ENCODE peak calls at places on chromosomes 3 and 15, in nine cellular contexts. O, C, Z, Y, A, K, H, T and F are unnamed samples.

GRCh38 chr3:67647390-67647878 is 7.0 kb downstream of the SUCLG2 start:
- DNase-seq in T (no peak), H (no peak), K (no peak), Y (peak), A (peak), Z (no peak), O (peak), C (peak), F (peak)

GRCh38 chr3:194306771-194307640 is 44.1 kb downstream of the CPN2 start:
- DNase-seq in C (no peak), K (peak), Z (peak), A (no peak), Y (no peak), O (no peak), T (no peak), H (no peak), F (no peak)

GRCh38 chr15:73709671-73710070 is 25.5 kb downstream of the CD276 start:
- DNase-seq in C (no peak), A (no peak), K (no peak), T (no peak), Z (no peak), Y (no peak), H (no peak), O (no peak), F (peak)

GRCh38 chr3:192408721-192409151 is 318.6 kb downstream of the FGF12 start:
- DNase-seq in A (no peak), C (peak), K (peak), Y (no peak), Z (no peak), H (peak), T (no peak), O (no peak), F (no peak)

GRCh38 chr3:49668861-49669260 is 5.3 kb upstream of the APEH start:
- DNase-seq in O (peak), T (no peak), K (no peak), Z (no peak), Y (no peak), H (no peak), A (no peak), C (no peak), F (no peak)

GRCh38 chr15:81304226-81304625 is 19.7 kb downstream of the STARD5 start:
- DNase-seq in C (peak), T (no peak), Y (peak), O (no peak), K (no peak), Z (no peak), H (no peak), A (no peak), F (peak)

GRCh38 chr15:84818221-84819131 is 1.3 kb downstream of the ALPK3 start:
- DNase-seq in H (no peak), Y (peak), C (peak), O (no peak), T (no peak), K (no peak), Z (no peak), A (no peak), F (no peak)

GRCh38 chr15:85618956-85619491 is 175.7 kb downstream of the KLHL25 start:
- DNase-seq in T (no peak), H (peak), A (peak), C (peak), Y (peak), O (peak), Z (peak), K (peak), F (peak)

GRCh38 chr3:134356411-134357040 is 17.7 kb downstream of the AMOTL2 start:
- DNase-seq in Y (no peak), C (no peak), Z (peak), T (no peak), A (no peak), O (no peak), H (no peak), K (no peak), F (peak)

GRCh38 chr3:62529230-62529629 is 155.9 kb upstream of the FEZF2 start:
- DNase-seq in H (no peak), O (peak), C (peak), T (no peak), A (peak), Z (no peak), Y (peak), K (no peak), F (no peak)

GRCh38 chr15:62521396-62521795 is 356.3 kb upstream of the C2CD4B start:
- DNase-seq in Z (no peak), A (no peak), K (no peak), O (no peak), H (no peak), T (no peak), Y (no peak), C (no peak), F (no peak)

GRCh38 chr15:90593469-90594158 is 63.9 kb downstream of the CRTC3 start:
- DNase-seq in T (no peak), Y (peak), Z (no peak), K (no peak), C (no peak), O (no peak), H (no peak), A (no peak), F (no peak)

GRCh38 chr3:139745831-139746230 is 68.1 kb upstream of the NMNAT3 start:
- DNase-seq in Y (no peak), A (no peak), K (no peak), Z (no peak), T (no peak), C (peak), O (peak), H (no peak), F (no peak)

GRCh38 chr15:38176155-38176554 is 76.5 kb upstream of the SPRED1 start:
- DNase-seq in C (peak), K (peak), O (peak), T (no peak), Y (no peak), A (no peak), Z (no peak), H (no peak), F (no peak)

GRCh38 chr3:86973440-86973839 is 17.5 kb downstream of the VGLL3 start:
- DNase-seq in Z (no peak), H (no peak), O (peak), T (no peak), C (peak), A (no peak), Y (no peak), K (no peak), F (no peak)

GRCh38 chr3:129690406-129690805 is 83.9 kb upstream of the PLXND1 start:
- DNase-seq in O (peak), C (peak), A (no peak), Z (no peak), H (no peak), T (no peak), Y (peak), K (peak), F (no peak)

GRCh38 chr3:74883690-74884089 is 269.2 kb upstream of the CNTN3 start:
- DNase-seq in A (no peak), T (no peak), C (peak), K (no peak), Z (no peak), H (no peak), O (no peak), Y (no peak), F (no peak)

GRCh38 chr3:132641837-132642538 is 17.6 kb downstream of the ACAD11 start:
- DNase-seq in C (peak), T (no peak), Y (no peak), H (no peak), A (no peak), K (peak), O (peak), Z (no peak), F (no peak)

GRCh38 chr3:191094057-191094456 is 105.0 kb upstream of the OSTN start:
- DNase-seq in H (no peak), Y (no peak), T (no peak), K (no peak), Z (no peak), C (peak), A (no peak), O (peak), F (no peak)

GRCh38 chr15:63708141-63708772 is 111.1 kb downstream of the FBXL22 start:
- DNase-seq in C (peak), O (no peak), A (no peak), Y (no peak), K (no peak), H (no peak), T (no peak), Z (no peak), F (no peak)

GRCh38 chr3:121584418-121584817 is 8.8 kb upstream of the FBXO40 start:
- DNase-seq in Y (no peak), K (no peak), H (no peak), C (no peak), Z (no peak), T (no peak), O (no peak), A (no peak), F (no peak)

GRCh38 chr3:34213481-34213880 is 415.1 kb downstream of the PDCD6IP start:
- DNase-seq in O (no peak), A (peak), T (no peak), Y (no peak), K (no peak), Z (no peak), H (no peak), C (no peak), F (no peak)

GRCh38 chr15:46518381-46518780 is 883.6 kb downstream of the SQOR start:
- DNase-seq in Y (no peak), Z (no peak), O (no peak), A (no peak), T (no peak), C (no peak), H (no peak), K (no peak), F (no peak)

GRCh38 chr15:93515256-93516044 is 426.4 kb upstream of the RGMA start:
- DNase-seq in Z (peak), O (no peak), A (no peak), T (no peak), H (no peak), Y (peak), K (no peak), C (no peak), F (no peak)

GRCh38 chr3:96266395-96267187 is 547.8 kb upstream of the EPHA6 start:
- DNase-seq in C (peak), A (no peak), O (peak), T (no peak), Z (no peak), Y (no peak), K (no peak), H (no peak), F (no peak)

GRCh38 chr3:190886945-190887344 is 24.5 kb upstream of the GMNC start:
- DNase-seq in H (no peak), A (no peak), K (peak), T (no peak), C (peak), O (no peak), Y (no peak), Z (no peak), F (no peak)

GRCh38 chr15:48005921-48006541 is 114.8 kb upstream of the SLC24A5 start:
- DNase-seq in T (no peak), Y (no peak), O (peak), Z (no peak), K (no peak), H (no peak), A (peak), C (peak), F (no peak)

GRCh38 chr3:27657404-27657803 is 64.7 kb downstream of the EOMES start:
- DNase-seq in Z (no peak), T (no peak), H (no peak), C (peak), K (no peak), O (no peak), Y (no peak), A (no peak), F (no peak)

GRCh38 chr15:58249646-58250312 is 111.6 kb downstream of the AQP9 start:
- DNase-seq in C (no peak), Y (no peak), K (no peak), Z (no peak), T (no peak), O (no peak), H (no peak), A (no peak), F (no peak)

GRCh38 chr15:70318996-70319465 is 221.3 kb upstream of the TLE3 start:
- DNase-seq in A (no peak), H (no peak), T (no peak), K (no peak), C (peak), O (peak), Z (peak), Y (no peak), F (peak)

GRCh38 chr3:53890726-53891499 is 746 bp downstream of the SELENOK start:
- DNase-seq in Z (no peak), A (peak), T (no peak), C (peak), Y (no peak), K (peak), O (no peak), H (no peak), F (peak)

GRCh38 chr3:142353571-142353970 is 94.3 kb downstream of the XRN1 start:
- DNase-seq in Z (no peak), K (no peak), H (no peak), Y (no peak), C (peak), T (no peak), A (no peak), O (no peak), F (no peak)

GRCh38 chr3:172152869-172153268 is 113.5 kb downstream of the FNDC3B start:
- DNase-seq in Y (peak), O (no peak), H (no peak), Z (no peak), T (no peak), A (no peak), C (peak), K (no peak), F (no peak)

GRCh38 chr3:141255864-141256263 is 24.2 kb downstream of the PXYLP1 start:
- DNase-seq in H (no peak), A (no peak), T (no peak), O (no peak), Y (no peak), Z (no peak), K (no peak), C (peak), F (no peak)

GRCh38 chr15:33756950-33757349 is 211.3 kb upstream of the CHRM5 start:
- DNase-seq in H (no peak), Z (no peak), K (no peak), Y (no peak), O (no peak), C (no peak), A (no peak), T (no peak), F (no peak)

GRCh38 chr3:4943553-4943952 is 35.7 kb upstream of the BHLHE40 start:
- DNase-seq in C (no peak), A (no peak), H (no peak), T (no peak), K (no peak), Z (no peak), O (peak), Y (no peak), F (no peak)
- TF ChIP-seq CTCF in C (peak), A (no peak), H (no peak), T (no peak), K (no peak), Z (no peak), O (no peak), Y (no peak), F (no peak)

GRCh38 chr3:197460639-197461038 is 95.1 kb downstream of the BDH1 start:
- DNase-seq in A (no peak), Y (no peak), C (no peak), O (no peak), T (no peak), Z (no peak), K (no peak), H (no peak), F (no peak)

GRCh38 chr3:197458906-197459470 is 96.8 kb downstream of the BDH1 start:
- DNase-seq in O (no peak), C (no peak), H (no peak), K (no peak), Y (no peak), Z (no peak), T (no peak), A (no peak), F (peak)

GRCh38 chr3:197456271-197457091 is 99.3 kb downstream of the BDH1 start:
- DNase-seq in Y (peak), Z (peak), T (peak), C (peak), O (peak), K (peak), H (peak), A (peak), F (peak)

GRCh38 chr3:197460002-197460401 is 95.8 kb downstream of the BDH1 start:
- DNase-seq in A (no peak), T (no peak), Z (no peak), O (no peak), C (no peak), H (no peak), Y (no peak), K (no peak), F (no peak)

GRCh38 chr3:197458179-197458707 is 97.5 kb downstream of the BDH1 start:
- DNase-seq in K (no peak), H (no peak), A (peak), Y (no peak), O (no peak), T (no peak), C (no peak), Z (no peak), F (no peak)
- TF ChIP-seq CTCF in K (no peak), H (peak), A (peak), Y (no peak), O (no peak), T (no peak), C (peak), Z (no peak), F (peak)

GRCh38 chr3:124654470-124654845 is 75.8 kb upstream of the UMPS start:
- DNase-seq in O (no peak), Y (no peak), C (no peak), H (no peak), A (no peak), Z (no peak), T (no peak), K (no peak), F (peak)

GRCh38 chr3:124657138-124657537 is 73.1 kb upstream of the UMPS start:
- DNase-seq in C (no peak), Y (no peak), Z (no peak), O (no peak), T (no peak), A (no peak), K (no peak), H (no peak), F (no peak)

GRCh38 chr3:124658270-124658669 is 72.0 kb upstream of the UMPS start:
- DNase-seq in Z (no peak), T (no peak), O (no peak), C (no peak), Y (no peak), H (no peak), K (no peak), A (no peak), F (no peak)

GRCh38 chr3:124653788-124654469 is 76.3 kb upstream of the UMPS start:
- DNase-seq in Z (no peak), C (no peak), A (no peak), Y (peak), T (no peak), O (no peak), K (no peak), H (no peak), F (no peak)

GRCh38 chr3:124656531-124656930 is 73.7 kb upstream of the UMPS start:
- DNase-seq in A (no peak), T (no peak), O (no peak), C (no peak), H (no peak), Z (no peak), Y (no peak), K (no peak), F (no peak)
- TF ChIP-seq CTCF in A (no peak), T (no peak), O (no peak), C (no peak), H (no peak), Z (no peak), Y (no peak), K (no peak), F (no peak)

GRCh38 chr3:14646589-14647413 is 4.8 kb upstream of the CCDC174 start:
- DNase-seq in K (no peak), Z (no peak), A (no peak), Y (no peak), H (no peak), O (no peak), C (no peak), T (no peak), F (no peak)
- TF ChIP-seq CTCF in K (no peak), Z (no peak), A (no peak), Y (no peak), H (no peak), O (no peak), C (no peak), T (no peak), F (no peak)

GRCh38 chr3:137066092-137066491 is 108.3 kb downstream of the IL20RB start:
- DNase-seq in Z (no peak), A (no peak), O (no peak), K (no peak), Y (no peak), T (no peak), H (no peak), C (no peak), F (no peak)

GRCh38 chr3:137062250-137062649 is 104.5 kb downstream of the IL20RB start:
- DNase-seq in H (no peak), T (no peak), C (no peak), K (peak), O (no peak), A (no peak), Z (no peak), Y (no peak), F (no peak)

GRCh38 chr3:137065381-137065780 is 107.6 kb downstream of the IL20RB start:
- DNase-seq in K (no peak), Y (no peak), C (no peak), T (no peak), A (no peak), Z (no peak), H (no peak), O (no peak), F (no peak)

DNA sequence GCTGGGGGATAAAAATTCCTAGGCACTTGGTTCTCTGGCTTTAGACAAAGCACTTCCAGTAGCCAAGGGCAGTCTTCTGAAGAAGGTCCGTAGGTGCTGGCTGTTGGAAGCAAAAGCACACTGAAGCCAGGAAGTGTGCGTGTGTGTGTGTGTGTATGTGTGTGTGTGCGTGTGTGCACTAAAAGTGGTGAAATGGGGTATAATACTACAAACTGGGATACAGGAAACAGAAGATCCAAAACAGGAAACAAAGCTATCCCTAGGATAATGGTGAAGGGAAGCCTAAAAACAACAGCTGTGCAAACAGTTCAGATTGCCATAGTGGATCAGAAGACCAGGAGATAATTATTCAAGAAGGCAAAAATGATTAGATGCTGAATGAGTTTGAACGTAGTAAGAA is 103.4 kb downstream of the IL20RB start:
- DNase-seq in K (no peak), O (no peak), T (no peak), A (no peak), C (no peak), Z (no peak), H (no peak), Y (no peak), F (no peak)
- TF ChIP-seq CTCF in K (no peak), O (no peak), T (no peak), A (no peak), C (no peak), Z (no peak), H (no peak), Y (no peak), F (no peak)

GRCh38 chr3:188695251-188695650 is 476.5 kb upstream of the TPRG1 start:
- DNase-seq in A (no peak), Y (no peak), K (no peak), H (no peak), C (no peak), T (no peak), O (peak), Z (no peak), F (no peak)

GRCh38 chr3:188693435-188693834 is 478.3 kb upstream of the TPRG1 start:
- DNase-seq in T (no peak), H (no peak), Z (no peak), O (no peak), A (no peak), K (no peak), Y (no peak), C (no peak), F (no peak)

GRCh38 chr3:188700497-188700896 is 471.3 kb upstream of the TPRG1 start:
- DNase-seq in H (no peak), C (no peak), Y (no peak), T (no peak), A (no peak), O (no peak), K (no peak), Z (no peak), F (no peak)

GRCh38 chr3:188698436-188698835 is 473.3 kb upstream of the TPRG1 start:
- DNase-seq in C (no peak), A (no peak), K (no peak), Y (no peak), H (no peak), Z (no peak), O (no peak), T (no peak), F (no peak)

DNA sequence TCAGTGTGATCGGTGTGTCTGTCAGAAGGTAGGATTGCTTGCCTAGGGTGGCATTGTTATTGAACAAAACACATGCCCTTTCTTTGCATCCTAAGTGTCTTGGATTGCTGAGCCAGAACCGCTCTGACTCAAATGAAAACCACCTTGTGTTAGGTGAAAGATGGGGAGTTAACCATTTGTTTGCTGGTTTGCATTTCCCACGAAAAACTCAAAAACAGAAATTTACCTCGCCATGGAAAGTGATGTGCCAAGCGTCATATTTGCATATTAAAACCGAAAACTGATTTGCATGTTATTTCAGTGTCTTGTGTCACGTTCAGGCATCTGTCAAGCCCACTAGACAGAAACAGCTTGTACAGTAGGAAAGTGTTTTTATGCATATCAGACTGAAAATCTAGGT is 474.6 kb upstream of the TPRG1 start:
- DNase-seq in A (no peak), C (no peak), K (no peak), H (no peak), Z (no peak), Y (no peak), O (no peak), T (no peak), F (no peak)
- TF ChIP-seq CTCF in A (no peak), C (no peak), K (no peak), H (no peak), Z (no peak), Y (no peak), O (no peak), T (no peak), F (no peak)